ENCODE peak calls at places on chromosomes 5 and 9, in nine cellular contexts. Z, Q, E, O, R, U, F, S and G are unnamed samples.

GRCh38 chr9:128055222-128056040 is 11.7 kb downstream of the NAIF1 start:
- DNase-seq in Z (no peak), Q (no peak), E (no peak), O (peak; percentile 89), R (peak; percentile 51), U (peak; percentile 27), F (no peak), S (peak; percentile 79), G (peak; percentile 79)

GRCh38 chr9:18059043-18059442 is 414.9 kb upstream of the ADAMTSL1 start:
- DNase-seq in Z (no peak), Q (no peak), E (no peak), O (no peak), R (no peak), U (no peak), F (no peak), S (no peak), G (no peak)

GRCh38 chr9:123217148-123217585 is 51.2 kb downstream of the STRBP start:
- DNase-seq in Z (peak; percentile 49), Q (no peak), E (no peak), O (no peak), R (no peak), U (no peak), F (no peak), S (no peak), G (no peak)

GRCh38 chr5:124960266-124960665 is 213.8 kb upstream of the ZNF608 start:
- DNase-seq in Z (no peak), Q (peak; percentile 37), E (no peak), O (no peak), R (no peak), U (no peak), F (no peak), S (no peak), G (no peak)

GRCh38 chr5:124740055-124740454 is 6.4 kb downstream of the ZNF608 start:
- DNase-seq in Z (no peak), Q (no peak), E (no peak), O (no peak), R (no peak), U (no peak), F (no peak), S (no peak), G (no peak)

GRCh38 chr9:4366649-4367330 is 66.9 kb upstream of the GLIS3 start:
- DNase-seq in Z (peak; percentile 40), Q (peak; percentile 74), E (no peak), O (no peak), R (no peak), U (no peak), F (no peak), S (no peak), G (no peak)

GRCh38 chr9:128927731-128928411 is 7.1 kb downstream of the PHYHD1 start:
- DNase-seq in Z (peak; percentile 12), Q (peak; percentile 62), E (peak; percentile 9), O (no peak), R (peak; percentile 60), U (peak; percentile 51), F (no peak), S (no peak), G (no peak)

GRCh38 chr5:170638051-170638450 is 134.2 kb downstream of the KCNIP1 start:
- DNase-seq in Z (no peak), Q (no peak), E (no peak), O (peak; percentile 23), R (no peak), U (no peak), F (no peak), S (peak; percentile 36), G (no peak)

GRCh38 chr5:77775773-77776605 is at the start of gene TBCA:
- DNase-seq in Z (peak; percentile 76), Q (peak; percentile 88), E (peak; percentile 78), O (peak; percentile 93), R (peak; percentile 92), U (peak; percentile 87), F (peak; percentile 78), S (peak; percentile 95), G (peak; percentile 92)

GRCh38 chr5:81424728-81425127 is 30.8 kb upstream of the ACOT12 start:
- DNase-seq in Z (peak; percentile 36), Q (no peak), E (no peak), O (no peak), R (no peak), U (no peak), F (no peak), S (no peak), G (no peak)

GRCh38 chr5:143826909-143827514 is 15.1 kb downstream of the HMHB1 start:
- DNase-seq in Z (peak; percentile 6), Q (peak; percentile 90), E (peak; percentile 91), O (no peak), R (no peak), U (no peak), F (no peak), S (no peak), G (no peak)

GRCh38 chr5:168433982-168434381 is 52.3 kb upstream of the RARS1 start:
- DNase-seq in Z (no peak), Q (no peak), E (no peak), O (no peak), R (no peak), U (no peak), F (no peak), S (no peak), G (no peak)

GRCh38 chr9:134525070-134525815 is 116.4 kb upstream of the COL5A1 start:
- DNase-seq in Z (no peak), Q (no peak), E (no peak), O (no peak), R (no peak), U (no peak), F (peak; percentile 43), S (peak; percentile 50), G (no peak)

GRCh38 chr5:160649304-160649703 is 202.7 kb downstream of the ATP10B start:
- DNase-seq in Z (no peak), Q (peak; percentile 11), E (no peak), O (no peak), R (no peak), U (no peak), F (no peak), S (no peak), G (no peak)

DNA sequence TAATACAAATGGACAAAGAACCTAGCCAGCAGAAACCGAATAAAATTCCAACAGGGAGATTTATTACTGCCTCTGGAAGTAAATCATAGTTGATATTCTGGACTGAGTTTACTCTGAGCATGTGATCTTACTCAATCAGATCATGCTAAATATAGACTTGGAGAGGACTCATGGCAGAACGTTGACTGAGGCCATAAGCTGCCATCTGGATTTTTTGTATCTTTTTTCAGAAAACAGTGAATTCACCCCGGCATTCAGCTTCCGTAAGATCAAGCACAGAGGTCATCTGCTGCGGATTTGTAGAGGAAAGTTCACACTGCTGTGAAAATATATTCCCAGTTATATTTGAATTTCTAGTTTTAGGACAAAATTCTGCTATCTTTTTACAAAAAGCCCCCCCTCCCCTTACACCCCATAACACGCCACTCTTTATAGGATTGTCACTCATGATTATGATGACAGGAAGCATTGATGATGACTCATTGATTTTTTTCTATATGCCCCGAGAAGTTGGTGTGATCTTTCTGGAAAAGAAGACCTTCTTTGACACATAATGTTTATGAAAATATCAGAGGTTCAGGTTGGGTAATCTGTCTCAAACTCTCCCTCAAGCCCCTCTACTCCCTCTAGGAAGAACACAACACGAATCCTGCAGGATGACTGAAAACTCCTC is 70.7 kb downstream of the NXNL2 start:
- DNase-seq in Z (peak; percentile 32), Q (no peak), E (no peak), O (no peak), R (no peak), U (no peak), F (no peak), S (no peak), G (no peak)
- H3K27ac ChIP-seq in Z (no peak overlapping the region), Q (no peak overlapping the region), E (no peak overlapping the region), O (peak overlapping the region; percentile 82), R (peak overlapping the region; percentile 52), U (peak overlapping the region; percentile 66), F (peak overlapping the region; percentile 4), S (no peak overlapping the region), G (peak overlapping the region; percentile 74)

DNA sequence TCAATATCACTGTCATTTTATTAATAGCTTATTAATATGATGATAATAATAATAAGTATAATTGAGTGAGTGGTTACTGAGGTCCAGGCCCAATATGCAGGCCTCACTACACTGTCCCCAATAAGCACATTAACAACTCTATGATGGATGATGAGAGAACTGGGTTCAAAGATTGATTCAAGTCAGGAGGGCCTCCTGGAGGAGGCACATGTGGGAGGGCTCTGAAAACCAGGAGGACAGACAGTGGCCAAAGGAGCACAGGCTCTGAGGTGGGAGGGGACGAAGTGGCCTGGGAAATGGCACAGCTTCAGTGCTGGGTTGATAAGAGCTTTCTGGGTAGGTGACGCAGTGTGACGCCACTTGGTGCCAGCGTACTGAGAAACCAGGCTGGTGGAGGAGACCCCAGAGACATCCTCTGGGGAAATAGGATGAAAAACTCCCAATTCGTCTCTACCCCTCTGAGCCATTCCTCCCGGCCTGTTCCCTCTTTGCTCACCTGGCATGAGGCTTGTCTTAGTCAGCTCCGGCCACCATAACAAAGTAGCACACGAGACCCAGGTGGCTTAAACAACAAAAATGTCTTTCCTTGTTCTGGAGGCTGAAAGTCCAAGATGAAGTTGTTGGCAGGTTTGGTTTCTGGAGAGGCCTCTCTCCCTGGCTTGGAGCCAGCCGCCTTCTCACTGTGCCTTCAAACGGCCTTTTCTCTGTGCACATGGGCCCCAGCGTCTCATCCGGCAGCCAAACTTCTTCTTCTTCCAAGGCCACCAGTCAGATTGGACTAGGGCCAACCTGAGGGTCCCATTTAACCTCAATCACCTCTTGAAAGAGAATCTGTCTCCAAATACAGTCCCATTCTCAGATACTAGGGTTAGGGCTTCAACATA is 31.6 kb downstream of the NTNG2 start:
- DNase-seq in Z (no peak), Q (no peak), E (no peak), O (no peak), R (no peak), U (no peak), F (no peak), S (no peak), G (no peak)
- H3K27me3 ChIP-seq in Z (peaks cover 9% of the 10 kb centered on the region), Q (no peaks in the 10 kb centered on the region), E (no peaks in the 10 kb centered on the region), O (no peaks in the 10 kb centered on the region), R (no peaks in the 10 kb centered on the region), U (peaks cover 27% of the 10 kb centered on the region), F (peaks cover 1% of the 10 kb centered on the region), S (peaks cover 2% of the 10 kb centered on the region), G (no peaks in the 10 kb centered on the region)

DNA sequence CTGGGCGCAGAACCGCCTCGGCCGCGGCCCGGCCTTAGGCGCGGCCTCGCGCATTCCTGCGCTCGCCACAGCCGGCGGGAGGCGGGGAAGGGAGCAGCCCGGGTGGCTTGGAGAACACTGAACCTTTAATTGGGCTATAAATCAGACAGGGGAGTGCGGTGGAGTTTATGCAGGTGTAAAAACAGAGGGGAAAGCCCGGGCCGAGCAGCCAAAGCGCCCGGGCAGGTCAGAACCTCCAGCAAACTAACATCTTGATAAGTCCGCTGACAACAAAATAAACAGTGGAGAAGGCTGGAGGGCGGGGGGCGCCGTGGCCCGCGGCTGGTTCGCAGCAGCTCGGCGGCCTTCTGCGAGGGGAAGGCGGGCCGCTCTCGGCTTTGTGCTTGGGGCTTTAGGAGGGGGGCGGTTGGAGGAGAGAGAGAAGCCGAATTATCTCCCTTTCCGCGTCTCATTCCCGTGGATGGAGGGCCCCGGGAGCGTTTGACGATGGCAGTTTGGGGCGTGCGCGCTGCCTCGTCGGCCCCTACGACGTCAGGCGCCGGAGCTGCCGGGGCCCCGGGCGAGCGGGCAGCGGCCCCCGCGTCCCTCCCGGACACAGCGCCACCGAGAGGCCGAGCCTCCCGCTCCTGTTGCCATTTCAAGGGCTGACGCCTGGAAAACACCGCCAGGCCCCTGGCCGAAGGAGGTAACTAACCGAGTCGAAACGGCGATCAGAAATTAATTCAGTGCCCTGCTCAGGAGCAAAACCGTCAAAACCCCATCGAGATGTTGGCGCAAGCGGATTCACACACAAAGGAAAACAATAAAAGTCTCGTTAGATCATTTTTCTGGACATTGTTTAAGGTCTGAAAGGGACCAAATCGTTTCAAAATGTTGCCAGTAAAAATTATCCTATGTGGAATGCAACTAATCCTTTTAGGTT is 11.2 kb downstream of the FOXD1 start:
- DNase-seq in Z (peak; percentile 79), Q (peak; percentile 80), E (no peak), O (no peak), R (no peak), U (no peak), F (no peak), S (no peak), G (no peak)
- H3K4me3 ChIP-seq in Z (peak overlapping the region; percentile 45), Q (peak overlapping the region; percentile 68), E (no peak overlapping the region), O (peak overlapping the region; percentile 23), R (peak overlapping the region; percentile 28), U (peak overlapping the region; percentile 50), F (peak overlapping the region; percentile 59), S (no peak overlapping the region), G (peak overlapping the region; percentile 61)

GRCh38 chr5:37272564-37272963 is 23.4 kb upstream of the CPLANE1 start:
- DNase-seq in Z (peak; percentile 65), Q (peak; percentile 84), E (no peak), O (no peak), R (no peak), U (no peak), F (no peak), S (peak; percentile 79), G (no peak)
- H3K27ac ChIP-seq in Z (no peak overlapping the region), Q (peak overlapping the region; percentile 19), E (no peak overlapping the region), O (no peak overlapping the region), R (no peak overlapping the region), U (no peak overlapping the region), F (no peak overlapping the region), S (peak overlapping the region; percentile 73), G (no peak overlapping the region)